ENCODE peak calls at places on chromosomes 12 and 14, in eight cellular contexts. D is lower lobe of right lung, J is cardiac muscle cell, Y is neural progenitor cell, H is transverse colon, V is heart left ventricle, X is WERI-Rb-1, I is endothelial cell of umbilical vein. L is an unnamed sample.
A peak's percentile ranks its signal among the peaks of the same experiment; 100 is the strongest.

GRCh38 chr12:116607039-116607438 is 47.9 kb downstream of the MAP1LC3B2 start:
- DNase-seq in X (no peak), I (no peak), J (no peak), Y (no peak), D (no peak), V (no peak), H (no peak), L (no peak)

GRCh38 chr14:54681819-54682261 is 114.9 kb downstream of the SAMD4A start:
- DNase-seq in X (no peak), D (no peak), V (no peak), J (no peak), I (peak; percentile 45), Y (no peak), H (no peak), L (no peak)

GRCh38 chr12:129049917-129050316 is 196.6 kb downstream of the GLT1D1 start:
- DNase-seq in X (no peak), V (no peak), Y (peak; percentile 89), H (no peak), D (no peak), J (peak; percentile 86), I (no peak), L (no peak)

GRCh38 chr12:42958271-42958674 is 368.7 kb upstream of the PRICKLE1 start:
- DNase-seq in H (no peak), I (peak; percentile 57), D (no peak), Y (no peak), J (no peak), X (peak; percentile 22), V (no peak), L (no peak)

GRCh38 chr12:130066742-130067141 is 95.5 kb upstream of the FZD10 start:
- DNase-seq in V (no peak), Y (no peak), J (no peak), X (no peak), H (no peak), D (no peak), I (no peak), L (no peak)

GRCh38 chr12:1500095-1500801 is 94.1 kb downstream of the FBXL14 start:
- DNase-seq in I (no peak), X (peak; percentile 46), V (peak; percentile 83), Y (no peak), J (no peak), D (no peak), H (no peak), L (no peak)

GRCh38 chr14:74275265-74275841 is 27.4 kb downstream of the ABCD4 start:
- DNase-seq in X (no peak), Y (no peak), H (no peak), J (peak; percentile 30), I (no peak), D (no peak), V (peak; percentile 51), L (no peak)

GRCh38 chr12:1794440-1795090 is 25.8 kb upstream of the LRTM2 start:
- DNase-seq in V (no peak), J (no peak), D (no peak), H (no peak), Y (no peak), I (no peak), X (no peak), L (no peak)

GRCh38 chr14:22487401-22487800 is 101.6 kb downstream of the DAD1 start:
- DNase-seq in I (no peak), V (no peak), Y (no peak), X (no peak), H (no peak), D (no peak), J (no peak), L (no peak)

GRCh38 chr14:102899516-102899900 is 23.0 kb upstream of the AMN start:
- DNase-seq in I (no peak), H (no peak), D (no peak), X (no peak), V (no peak), Y (no peak), J (no peak), L (no peak)

GRCh38 chr14:106578479-106578878 is 1052.1 kb downstream of the TMEM121 start:
- DNase-seq in I (no peak), Y (no peak), V (no peak), D (no peak), J (no peak), H (no peak), X (no peak), L (no peak)

GRCh38 chr14:68795602-68796417 is 2.9 kb upstream of the ZFP36L1 start:
- DNase-seq in D (peak; percentile 88), Y (peak; percentile 88), X (peak; percentile 80), V (peak; percentile 92), J (peak; percentile 82), H (peak; percentile 87), I (peak; percentile 75), L (no peak)

GRCh38 chr12:17928708-17929366 is 161.2 kb downstream of the RERGL start:
- DNase-seq in V (no peak), Y (peak; percentile 2), I (peak; percentile 90), X (no peak), D (no peak), J (no peak), H (no peak), L (no peak)

GRCh38 chr12:97967831-97968230 is 505.2 kb downstream of the RMST start:
- DNase-seq in X (no peak), I (no peak), H (no peak), J (no peak), Y (no peak), D (no peak), V (no peak), L (no peak)

GRCh38 chr12:63150255-63151060 is 543 bp downstream of the AVPR1A start:
- DNase-seq in J (peak; percentile 58), V (peak; percentile 67), X (peak; percentile 44), I (no peak), D (peak; percentile 41), H (no peak), Y (peak; percentile 80), L (no peak)

GRCh38 chr12:62933871-62934798 is 815 bp downstream of the PPM1H start:
- DNase-seq in J (peak; percentile 61), H (peak; percentile 35), X (peak; percentile 46), D (peak; percentile 70), V (peak; percentile 77), Y (peak; percentile 65), I (peak; percentile 44), L (no peak)

GRCh38 chr14:104794641-104795467 is 694 bp downstream of the AKT1 start:
- DNase-seq in V (no peak), X (peak; percentile 37), D (peak; percentile 64), I (peak; percentile 30), J (peak; percentile 56), H (peak; percentile 50), Y (peak; percentile 66), L (no peak)

GRCh38 chr14:50318031-50318626 is 6.0 kb downstream of the DMAC2L start:
- DNase-seq in I (peak; percentile 45), X (no peak), D (no peak), Y (peak; percentile 24), V (no peak), H (no peak), J (peak; percentile 27), L (no peak)

GRCh38 chr14:92934196-92935085 is 11.5 kb downstream of the CHGA start:
- DNase-seq in Y (no peak), I (no peak), D (no peak), J (no peak), H (no peak), X (peak; percentile 75), V (peak; percentile 37), L (no peak)

GRCh38 chr12:96487214-96487613 is 2.2 kb upstream of the CFAP54 start:
- DNase-seq in I (peak; percentile 77), X (no peak), Y (no peak), H (no peak), J (no peak), D (no peak), V (no peak), L (no peak)

GRCh38 chr12:89412665-89413064 is 60.4 kb upstream of the DUSP6 start:
- DNase-seq in H (no peak), J (no peak), X (no peak), Y (no peak), I (no peak), D (no peak), V (no peak), L (no peak)

GRCh38 chr14:29645117-29645516 is 282.5 kb downstream of the PRKD1 start:
- DNase-seq in D (no peak), J (no peak), H (no peak), V (no peak), Y (no peak), I (no peak), X (no peak), L (no peak)

GRCh38 chr12:123384318-123384993 is 524 bp downstream of the KMT5A start:
- DNase-seq in J (peak; percentile 11), X (no peak), I (peak; percentile 36), V (peak; percentile 59), D (no peak), H (no peak), Y (peak; percentile 52), L (no peak)

GRCh38 chr12:52874573-52875435 is 26.0 kb upstream of the KRT78 start:
- DNase-seq in I (no peak), Y (no peak), X (no peak), V (no peak), D (no peak), H (no peak), J (no peak), L (no peak)

GRCh38 chr14:64580451-64580850 is 30.7 kb downstream of the PPP1R36 start:
- DNase-seq in H (no peak), Y (no peak), V (no peak), I (peak; percentile 44), D (no peak), X (no peak), J (no peak), L (no peak)

GRCh38 chr12:20946732-20947131 is 136.2 kb downstream of the SLCO1B3 start:
- DNase-seq in X (peak; percentile 29), J (peak; percentile 34), I (peak; percentile 22), Y (peak; percentile 69), D (no peak), V (no peak), H (no peak), L (no peak)
- TF ChIP-seq CTCF in X (peak; percentile 16), J (peak; percentile 8), I (peak; percentile 45), Y (peak; percentile 72), D (peak; percentile 28), V (no peak), H (peak; percentile 21), L (no peak)

GRCh38 chr12:57215065-57215464 is 1.5 kb upstream of the NXPH4 start:
- DNase-seq in I (no peak), V (no peak), D (no peak), H (no peak), Y (no peak), J (no peak), X (no peak), L (no peak)
- H3K27me3 ChIP-seq in I (peaks cover 54% of the 10 kb centered on the region), V (peaks cover 56% of the 10 kb centered on the region), D (peaks cover 59% of the 10 kb centered on the region), H (peaks cover 56% of the 10 kb centered on the region), Y (peaks cover 67% of the 10 kb centered on the region), J (peaks cover 65% of the 10 kb centered on the region), X (peaks cover 12% of the 10 kb centered on the region), L (peaks cover 8% of the 10 kb centered on the region)

GRCh38 chr12:75984577-75985182 is 46.9 kb downstream of the PHLDA1 start:
- DNase-seq in J (no peak), H (no peak), D (no peak), I (no peak), Y (no peak), V (no peak), X (no peak), L (no peak)
- H3K27ac ChIP-seq in J (no peak overlapping the region), H (no peak overlapping the region), D (no peak overlapping the region), I (no peak overlapping the region), Y (no peak overlapping the region), V (no peak overlapping the region), X (no peak overlapping the region), L (no peak overlapping the region)

DNA sequence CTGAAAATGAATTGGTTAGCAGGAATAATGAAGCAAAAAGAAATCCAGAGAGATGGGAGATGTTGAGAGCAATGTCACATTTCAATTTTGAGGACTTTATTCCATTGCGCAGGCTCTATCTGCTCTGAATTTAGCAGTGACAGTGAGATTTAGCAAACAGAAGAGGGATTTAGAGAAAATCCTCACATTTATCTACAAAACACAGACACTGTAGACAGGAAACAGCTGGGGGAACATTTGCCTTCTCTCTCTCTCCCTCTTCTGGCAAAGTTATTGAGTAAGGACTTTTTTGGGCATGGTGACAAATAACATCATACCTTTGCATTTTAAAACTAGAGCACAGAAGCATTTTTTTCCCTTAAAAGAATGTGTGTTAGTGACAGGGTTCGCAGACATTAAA is at the start of gene IGF1:
- DNase-seq in I (peak; percentile 82), J (no peak), Y (no peak), V (no peak), H (no peak), X (peak; percentile 16), D (no peak), L (no peak)
- TF ChIP-seq CTCF in I (no peak), J (peak; percentile 35), Y (no peak), V (no peak), H (no peak), X (no peak), D (no peak), L (no peak)